ENCODE peak calls at places on chromosomes 2 and 18, in five cellular contexts. One of them, this sample, is unnamed.

GRCh38 chr2:197613509-197613987 is 61.8 kb downstream of the RFTN2 start:
- DNase-seq in IMR-90: peak; percentile 13
- DNase-seq in psoas muscle: no peak
- DNase-seq in adrenal gland: no peak
- DNase-seq in SJSA1: no peak
- DNase-seq in this sample: no peak

GRCh38 chr2:19955544-19956422 is 34.1 kb downstream of the WDR35 start:
- DNase-seq in IMR-90: peak; percentile 77
- DNase-seq in psoas muscle: peak; percentile 27
- DNase-seq in adrenal gland: peak; percentile 59
- DNase-seq in SJSA1: peak; percentile 73
- DNase-seq in this sample: peak; percentile 44

GRCh38 chr2:203799905-203800304 is 67.7 kb upstream of the CTLA4 start:
- DNase-seq in IMR-90: no peak
- DNase-seq in psoas muscle: no peak
- DNase-seq in adrenal gland: no peak
- DNase-seq in SJSA1: no peak
- DNase-seq in this sample: no peak

GRCh38 chr2:238916875-238917590 is 69.1 kb downstream of the TWIST2 start:
- DNase-seq in IMR-90: no peak
- DNase-seq in psoas muscle: no peak
- DNase-seq in adrenal gland: no peak
- DNase-seq in SJSA1: no peak
- DNase-seq in this sample: peak; percentile 35

GRCh38 chr2:180180511-180180910 is 173.4 kb upstream of the CWC22 start:
- DNase-seq in IMR-90: no peak
- DNase-seq in psoas muscle: no peak
- DNase-seq in adrenal gland: no peak
- DNase-seq in SJSA1: no peak
- DNase-seq in this sample: no peak

GRCh38 chr18:74420491-74420890 is 36.6 kb downstream of the DIPK1C start:
- DNase-seq in IMR-90: no peak
- DNase-seq in psoas muscle: no peak
- DNase-seq in adrenal gland: no peak
- DNase-seq in SJSA1: no peak
- DNase-seq in this sample: no peak

GRCh38 chr2:149526689-149527088 is 60.9 kb downstream of the MMADHC start:
- DNase-seq in IMR-90: no peak
- DNase-seq in psoas muscle: no peak
- DNase-seq in adrenal gland: no peak
- DNase-seq in SJSA1: no peak
- DNase-seq in this sample: no peak

GRCh38 chr2:102033028-102033749 is 41.4 kb downstream of the IL1R2 start:
- DNase-seq in IMR-90: peak; percentile 79
- DNase-seq in psoas muscle: peak; percentile 40
- DNase-seq in adrenal gland: no peak
- DNase-seq in SJSA1: peak; percentile 90
- DNase-seq in this sample: peak; percentile 93

GRCh38 chr2:117555965-117556364 is 258.5 kb upstream of the DDX18 start:
- DNase-seq in IMR-90: no peak
- DNase-seq in psoas muscle: no peak
- DNase-seq in adrenal gland: no peak
- DNase-seq in SJSA1: no peak
- DNase-seq in this sample: no peak

GRCh38 chr2:61853086-61853847 is 593 bp downstream of the FAM161A start:
- DNase-seq in IMR-90: no peak
- DNase-seq in psoas muscle: no peak
- DNase-seq in adrenal gland: peak; percentile 28
- DNase-seq in SJSA1: peak; percentile 72
- DNase-seq in this sample: peak; percentile 25

GRCh38 chr18:9950289-9951016 is 36.6 kb downstream of the VAPA start:
- DNase-seq in IMR-90: peak; percentile 54
- DNase-seq in psoas muscle: no peak
- DNase-seq in adrenal gland: no peak
- DNase-seq in SJSA1: no peak
- DNase-seq in this sample: peak; percentile 73

GRCh38 chr18:79377187-79377891 is 18.4 kb upstream of the NFATC1 start:
- DNase-seq in IMR-90: no peak
- DNase-seq in psoas muscle: no peak
- DNase-seq in adrenal gland: no peak
- DNase-seq in SJSA1: peak; percentile 22
- DNase-seq in this sample: no peak
- H3K27ac ChIP-seq in IMR-90: no peak overlapping the region
- H3K27ac ChIP-seq in psoas muscle: no peak overlapping the region
- H3K27ac ChIP-seq in adrenal gland: no peak overlapping the region
- H3K27ac ChIP-seq in SJSA1: no peak overlapping the region
- H3K27ac ChIP-seq in this sample: no peak overlapping the region

GRCh38 chr2:240411261-240412160 is 24.0 kb upstream of the GPC1 start:
- DNase-seq in IMR-90: no peak
- DNase-seq in psoas muscle: no peak
- DNase-seq in adrenal gland: peak; percentile 13
- DNase-seq in SJSA1: peak; percentile 35
- DNase-seq in this sample: no peak

GRCh38 chr2:240410808-240411207 is 24.7 kb upstream of the GPC1 start:
- DNase-seq in IMR-90: no peak
- DNase-seq in psoas muscle: no peak
- DNase-seq in adrenal gland: no peak
- DNase-seq in SJSA1: no peak
- DNase-seq in this sample: no peak

GRCh38 chr2:240412211-240412830 is 23.1 kb upstream of the GPC1 start:
- DNase-seq in IMR-90: no peak
- DNase-seq in psoas muscle: no peak
- DNase-seq in adrenal gland: peak; percentile 16
- DNase-seq in SJSA1: peak; percentile 41
- DNase-seq in this sample: no peak

GRCh38 chr2:240413813-240414429 is 21.5 kb upstream of the GPC1 start:
- DNase-seq in IMR-90: no peak
- DNase-seq in psoas muscle: no peak
- DNase-seq in adrenal gland: no peak
- DNase-seq in SJSA1: no peak
- DNase-seq in this sample: no peak

DNA sequence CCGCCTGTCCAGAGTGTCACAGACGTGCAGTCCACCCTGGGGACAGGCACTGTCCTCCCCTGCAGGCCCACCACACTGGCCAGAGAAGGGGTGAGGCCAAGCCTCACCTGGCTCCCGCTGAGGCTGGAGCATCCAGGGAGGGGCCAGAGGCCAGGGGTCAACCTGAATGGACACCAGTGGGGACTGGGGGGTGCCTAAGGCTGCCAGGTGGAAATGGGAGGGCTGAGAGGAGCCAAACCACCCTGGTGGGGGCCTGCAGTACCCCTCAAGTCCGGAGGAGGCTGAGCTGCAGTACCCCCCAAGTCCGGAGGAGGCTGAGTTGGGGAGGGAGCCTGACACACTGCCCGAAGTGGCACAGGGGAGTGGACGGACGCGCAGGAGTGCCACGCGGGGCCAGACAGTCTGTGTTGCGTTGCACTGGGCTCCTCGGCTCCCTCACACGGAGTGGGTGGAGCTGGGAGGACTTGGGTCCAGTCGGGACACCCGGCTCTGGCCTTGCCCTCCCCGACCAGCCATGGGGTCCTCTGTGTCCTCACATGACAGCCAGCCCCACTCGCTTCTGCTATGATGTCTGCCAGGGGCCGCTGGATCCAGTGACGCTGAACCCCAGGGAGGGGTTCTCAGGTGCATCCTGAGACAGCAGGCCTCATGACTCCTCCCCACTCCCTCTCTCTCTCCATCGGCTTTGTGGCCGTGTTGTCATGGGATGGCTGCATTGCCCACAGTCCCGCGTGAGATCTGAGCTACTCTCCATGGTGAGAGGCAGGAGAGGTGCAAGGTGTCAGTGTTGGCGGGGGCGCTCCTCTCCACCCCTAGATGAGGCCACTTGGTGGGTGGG is 22.3 kb upstream of the GPC1 start:
- DNase-seq in IMR-90: no peak
- DNase-seq in psoas muscle: no peak
- DNase-seq in adrenal gland: peak; percentile 13
- DNase-seq in SJSA1: peak; percentile 43
- DNase-seq in this sample: no peak
- H3K27ac ChIP-seq in IMR-90: no peak overlapping the region
- H3K27ac ChIP-seq in psoas muscle: no peak overlapping the region
- H3K27ac ChIP-seq in adrenal gland: no peak overlapping the region
- H3K27ac ChIP-seq in SJSA1: no peak overlapping the region
- H3K27ac ChIP-seq in this sample: no peak overlapping the region

DNA sequence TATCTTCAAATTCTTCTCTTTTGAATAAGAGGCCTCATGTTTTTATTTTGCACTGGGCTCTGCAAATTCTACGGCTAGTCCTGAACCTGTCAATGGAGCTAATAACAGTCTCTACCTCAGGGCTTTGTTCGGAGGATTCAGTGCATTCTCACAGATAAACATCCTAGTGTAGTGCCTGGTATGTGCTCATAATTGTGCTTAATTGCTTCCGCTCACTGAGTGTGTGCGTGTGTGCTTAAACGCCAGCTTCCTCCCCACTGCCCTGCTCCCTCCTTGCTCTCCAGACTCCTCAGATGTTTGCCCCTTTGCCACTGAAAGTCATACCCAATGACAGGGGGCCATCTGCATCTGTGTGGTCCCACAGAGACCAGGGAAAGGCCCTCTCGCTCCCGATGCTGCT is 6.7 kb downstream of the GYPC start:
- DNase-seq in IMR-90: no peak
- DNase-seq in psoas muscle: no peak
- DNase-seq in adrenal gland: no peak
- DNase-seq in SJSA1: no peak
- DNase-seq in this sample: no peak
- H3K27ac ChIP-seq in IMR-90: no peak overlapping the region
- H3K27ac ChIP-seq in psoas muscle: no peak overlapping the region
- H3K27ac ChIP-seq in adrenal gland: peak overlapping the region; percentile 41
- H3K27ac ChIP-seq in SJSA1: no peak overlapping the region
- H3K27ac ChIP-seq in this sample: no peak overlapping the region

GRCh38 chr2:30278419-30278818 is 47.1 kb downstream of the LBH start:
- DNase-seq in IMR-90: no peak
- DNase-seq in psoas muscle: no peak
- DNase-seq in adrenal gland: no peak
- DNase-seq in SJSA1: no peak
- DNase-seq in this sample: no peak
- H3K27ac ChIP-seq in IMR-90: no peak overlapping the region
- H3K27ac ChIP-seq in psoas muscle: no peak overlapping the region
- H3K27ac ChIP-seq in adrenal gland: no peak overlapping the region
- H3K27ac ChIP-seq in SJSA1: no peak overlapping the region
- H3K27ac ChIP-seq in this sample: no peak overlapping the region

DNA sequence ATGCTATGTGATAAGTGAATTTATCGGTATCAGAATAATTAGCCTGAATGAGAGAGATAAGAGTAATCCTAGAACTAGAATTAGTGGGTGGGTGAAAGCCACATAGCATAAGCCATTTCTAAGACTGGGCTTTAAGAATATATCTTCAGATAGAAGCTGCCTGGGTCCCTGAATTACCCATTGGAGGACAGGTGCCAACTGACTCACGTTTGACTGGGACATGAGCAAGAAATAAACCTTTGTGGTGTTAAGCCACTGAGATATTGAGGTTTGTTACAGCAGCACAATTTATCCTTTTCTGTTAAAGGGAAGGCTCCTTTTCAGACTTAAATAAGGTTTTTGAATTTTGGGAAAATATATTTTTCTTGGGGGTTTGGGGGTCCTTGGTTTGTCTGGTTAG is 95.9 kb downstream of the POLE4 start:
- DNase-seq in IMR-90: no peak
- DNase-seq in psoas muscle: no peak
- DNase-seq in adrenal gland: no peak
- DNase-seq in SJSA1: no peak
- DNase-seq in this sample: peak; percentile 67
- H3K27ac ChIP-seq in IMR-90: no peak overlapping the region
- H3K27ac ChIP-seq in psoas muscle: no peak overlapping the region
- H3K27ac ChIP-seq in adrenal gland: no peak overlapping the region
- H3K27ac ChIP-seq in SJSA1: peak overlapping the region; percentile 97
- H3K27ac ChIP-seq in this sample: no peak overlapping the region

GRCh38 chr2:161238559-161239415 is 69.4 kb upstream of the PSMD14 start:
- DNase-seq in IMR-90: peak; percentile 23
- DNase-seq in psoas muscle: peak; percentile 55
- DNase-seq in adrenal gland: peak; percentile 51
- DNase-seq in SJSA1: peak; percentile 72
- DNase-seq in this sample: peak; percentile 46
- H3K27ac ChIP-seq in IMR-90: no peak overlapping the region
- H3K27ac ChIP-seq in psoas muscle: no peak overlapping the region
- H3K27ac ChIP-seq in adrenal gland: peak overlapping the region; percentile 23
- H3K27ac ChIP-seq in SJSA1: no peak overlapping the region
- H3K27ac ChIP-seq in this sample: no peak overlapping the region

GRCh38 chr18:2411381-2411977 is 159.8 kb downstream of the METTL4 start:
- DNase-seq in IMR-90: peak; percentile 52
- DNase-seq in psoas muscle: no peak
- DNase-seq in adrenal gland: no peak
- DNase-seq in SJSA1: no peak
- DNase-seq in this sample: peak; percentile 86
- H3K27ac ChIP-seq in IMR-90: no peak overlapping the region
- H3K27ac ChIP-seq in psoas muscle: no peak overlapping the region
- H3K27ac ChIP-seq in adrenal gland: no peak overlapping the region
- H3K27ac ChIP-seq in SJSA1: no peak overlapping the region
- H3K27ac ChIP-seq in this sample: peak overlapping the region; percentile 65

GRCh38 chr18:21123290-21123926 is 11.8 kb upstream of the ROCK1 start:
- DNase-seq in IMR-90: no peak
- DNase-seq in psoas muscle: no peak
- DNase-seq in adrenal gland: no peak
- DNase-seq in SJSA1: no peak
- DNase-seq in this sample: no peak

GRCh38 chr18:21112140-21112473 is 494 bp upstream of the ROCK1 start:
- DNase-seq in IMR-90: no peak
- DNase-seq in psoas muscle: peak; percentile 72
- DNase-seq in adrenal gland: no peak
- DNase-seq in SJSA1: no peak
- DNase-seq in this sample: no peak

GRCh38 chr18:21112543-21113105 is 1.0 kb upstream of the ROCK1 start:
- DNase-seq in IMR-90: peak; percentile 32
- DNase-seq in psoas muscle: no peak
- DNase-seq in adrenal gland: no peak
- DNase-seq in SJSA1: no peak
- DNase-seq in this sample: no peak

GRCh38 chr18:21115519-21116411 is 4.2 kb upstream of the ROCK1 start:
- DNase-seq in IMR-90: peak; percentile 65
- DNase-seq in psoas muscle: no peak
- DNase-seq in adrenal gland: no peak
- DNase-seq in SJSA1: peak; percentile 79
- DNase-seq in this sample: peak; percentile 67

GRCh38 chr18:21117385-21118135 is 5.9 kb upstream of the ROCK1 start:
- DNase-seq in IMR-90: peak; percentile 92
- DNase-seq in psoas muscle: no peak
- DNase-seq in adrenal gland: no peak
- DNase-seq in SJSA1: no peak
- DNase-seq in this sample: peak; percentile 92
- H3K27ac ChIP-seq in IMR-90: peak overlapping the region; percentile 48
- H3K27ac ChIP-seq in psoas muscle: peak overlapping the region; percentile 9
- H3K27ac ChIP-seq in adrenal gland: peak overlapping the region; percentile 29
- H3K27ac ChIP-seq in SJSA1: peak overlapping the region; percentile 90
- H3K27ac ChIP-seq in this sample: peak overlapping the region; percentile 61

DNA sequence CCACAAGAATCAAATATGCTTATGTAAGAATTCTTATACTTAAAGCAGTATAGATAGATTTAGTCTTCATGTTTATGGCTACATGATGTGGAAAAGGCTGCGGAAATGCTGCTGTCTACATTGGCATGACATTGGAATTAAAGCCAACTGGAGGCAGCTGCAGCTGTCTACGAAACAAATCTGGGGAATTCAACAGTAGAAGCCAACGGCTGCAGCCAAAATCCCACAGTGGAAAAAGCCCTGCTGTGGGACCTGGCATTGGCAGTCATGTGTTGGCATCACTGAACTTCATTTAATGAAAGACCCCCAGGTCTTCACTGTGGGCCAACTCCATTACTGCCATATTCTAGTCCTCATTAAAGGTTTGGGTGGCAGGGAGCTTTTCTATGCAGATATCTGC is 223.6 kb downstream of the SLC8A1 start:
- DNase-seq in IMR-90: no peak
- DNase-seq in psoas muscle: no peak
- DNase-seq in adrenal gland: no peak
- DNase-seq in SJSA1: no peak
- DNase-seq in this sample: no peak
- H3K27ac ChIP-seq in IMR-90: no peak overlapping the region
- H3K27ac ChIP-seq in psoas muscle: no peak overlapping the region
- H3K27ac ChIP-seq in adrenal gland: no peak overlapping the region
- H3K27ac ChIP-seq in SJSA1: no peak overlapping the region
- H3K27ac ChIP-seq in this sample: no peak overlapping the region